ENCODE peak calls at places on chromosome 12, in ten cellular contexts. D, R, K, W, N, O, U, Q, V and Z are unnamed samples.

GRCh38 chr12:123120452-123121166 is 30.3 kb downstream of the PITPNM2 start:
- DNase-seq in D (no peak), R (no peak), K (no peak), W (no peak), N (no peak), O (no peak), U (no peak), Q (no peak), V (no peak), Z (no peak)

GRCh38 chr12:124829008-124829707 is 34.5 kb downstream of the SCARB1 start:
- DNase-seq in D (no peak), R (no peak), K (no peak), W (no peak), N (no peak), O (peak), U (peak), Q (no peak), V (no peak), Z (no peak)

GRCh38 chr12:113306382-113306781 is 28.5 kb downstream of the SLC8B1 start:
- DNase-seq in D (no peak), R (no peak), K (no peak), W (no peak), N (no peak), O (no peak), U (no peak), Q (no peak), V (no peak), Z (no peak)

GRCh38 chr12:127489055-127489454 is 777.9 kb upstream of the TMEM132C start:
- DNase-seq in D (no peak), R (no peak), K (no peak), W (no peak), N (no peak), O (no peak), U (no peak), Q (no peak), V (no peak), Z (no peak)

GRCh38 chr12:81644503-81644902 is 114.6 kb downstream of the PPFIA2 start:
- DNase-seq in D (no peak), R (no peak), K (no peak), W (no peak), N (no peak), O (peak), U (peak), Q (peak), V (no peak), Z (no peak)

GRCh38 chr12:81167694-81168093 is 89.8 kb downstream of the ACSS3 start:
- DNase-seq in D (no peak), R (no peak), K (no peak), W (no peak), N (no peak), O (peak), U (peak), Q (no peak), V (no peak), Z (no peak)

GRCh38 chr12:108972226-108972757 is 48.6 kb downstream of the SVOP start:
- DNase-seq in D (no peak), R (no peak), K (no peak), W (no peak), N (no peak), O (no peak), U (no peak), Q (no peak), V (no peak), Z (no peak)

GRCh38 chr12:54439521-54440255 is 20.6 kb upstream of the ITGA5 start:
- DNase-seq in D (no peak), R (no peak), K (no peak), W (no peak), N (no peak), O (peak), U (peak), Q (peak), V (no peak), Z (no peak)

GRCh38 chr12:106380954-106381353 is 23.4 kb downstream of the POLR3B start:
- DNase-seq in D (no peak), R (no peak), K (no peak), W (no peak), N (no peak), O (no peak), U (no peak), Q (no peak), V (no peak), Z (no peak)

GRCh38 chr12:53062977-53063707 is 13.3 kb downstream of the TNS2 start:
- DNase-seq in D (no peak), R (no peak), K (peak), W (peak), N (no peak), O (no peak), U (peak), Q (no peak), V (no peak), Z (no peak)

GRCh38 chr12:3207858-3208257 is 130.7 kb downstream of the TSPAN9 start:
- DNase-seq in D (no peak), R (no peak), K (no peak), W (no peak), N (no peak), O (no peak), U (no peak), Q (peak), V (no peak), Z (no peak)

GRCh38 chr12:110498984-110499706 is 2.8 kb downstream of the VPS29 start:
- DNase-seq in D (no peak), R (no peak), K (no peak), W (no peak), N (no peak), O (peak), U (peak), Q (no peak), V (no peak), Z (no peak)

GRCh38 chr12:60205500-60205899 is 609.7 kb downstream of the SLC16A7 start:
- DNase-seq in D (no peak), R (no peak), K (no peak), W (no peak), N (no peak), O (peak), U (peak), Q (no peak), V (no peak), Z (no peak)

GRCh38 chr12:43789941-43790340 is 16.2 kb downstream of the TWF1 start:
- DNase-seq in D (no peak), R (no peak), K (no peak), W (no peak), N (no peak), O (no peak), U (peak), Q (no peak), V (no peak), Z (no peak)

GRCh38 chr12:111418594-111418880 is 12.8 kb downstream of the SH2B3 start:
- DNase-seq in D (no peak), R (no peak), K (no peak), W (no peak), N (no peak), O (no peak), U (no peak), Q (no peak), V (no peak), Z (no peak)

GRCh38 chr12:120466560-120467315 is 2.8 kb downstream of the SRSF9 start:
- DNase-seq in D (no peak), R (peak), K (no peak), W (peak), N (peak), O (peak), U (peak), Q (peak), V (no peak), Z (no peak)

GRCh38 chr12:50375802-50376201 is 20.6 kb downstream of the FAM186A start:
- DNase-seq in D (no peak), R (no peak), K (no peak), W (no peak), N (no peak), O (no peak), U (no peak), Q (no peak), V (no peak), Z (no peak)

GRCh38 chr12:22268406-22268805 is 66.1 kb downstream of the ST8SIA1 start:
- DNase-seq in D (no peak), R (no peak), K (no peak), W (no peak), N (no peak), O (no peak), U (no peak), Q (no peak), V (no peak), Z (no peak)

GRCh38 chr12:64968989-64969819 is 144.8 kb downstream of the TBC1D30 start:
- DNase-seq in D (no peak), R (no peak), K (no peak), W (no peak), N (no peak), O (no peak), U (peak), Q (peak), V (no peak), Z (no peak)

GRCh38 chr12:65728348-65728912 is 95.9 kb upstream of the HMGA2 start:
- DNase-seq in D (no peak), R (no peak), K (no peak), W (no peak), N (no peak), O (no peak), U (no peak), Q (no peak), V (no peak), Z (no peak)

GRCh38 chr12:109561711-109562030 is 11.6 kb downstream of the MMAB start:
- DNase-seq in D (no peak), R (no peak), K (no peak), W (no peak), N (no peak), O (no peak), U (no peak), Q (no peak), V (no peak), Z (no peak)

GRCh38 chr12:76329163-76329562 is 19.1 kb downstream of the BBS10 start:
- DNase-seq in D (no peak), R (no peak), K (no peak), W (no peak), N (no peak), O (peak), U (peak), Q (peak), V (no peak), Z (no peak)

GRCh38 chr12:23376238-23376637 is 573.2 kb downstream of the SOX5 start:
- DNase-seq in D (no peak), R (no peak), K (no peak), W (no peak), N (no peak), O (no peak), U (no peak), Q (no peak), V (no peak), Z (no peak)

GRCh38 chr12:64633940-64634337 is 23.6 kb downstream of the RASSF3 start:
- DNase-seq in D (peak), R (no peak), K (no peak), W (peak), N (no peak), O (peak), U (peak), Q (no peak), V (peak), Z (no peak)

GRCh38 chr12:84974177-84974815 is 61.7 kb upstream of the SLC6A15 start:
- DNase-seq in D (no peak), R (no peak), K (no peak), W (no peak), N (no peak), O (no peak), U (no peak), Q (no peak), V (no peak), Z (no peak)

GRCh38 chr12:39065455-39065854 is 160.1 kb upstream of the CPNE8 start:
- DNase-seq in D (no peak), R (no peak), K (no peak), W (no peak), N (no peak), O (no peak), U (no peak), Q (no peak), V (no peak), Z (no peak)

GRCh38 chr12:15520083-15520482 is 197.8 kb downstream of the PTPRO start:
- DNase-seq in D (no peak), R (no peak), K (no peak), W (no peak), N (no peak), O (no peak), U (no peak), Q (no peak), V (no peak), Z (no peak)

GRCh38 chr12:93163260-93164036 is 214.3 kb upstream of the NUDT4 start:
- DNase-seq in D (no peak), R (no peak), K (no peak), W (no peak), N (no peak), O (no peak), U (no peak), Q (no peak), V (no peak), Z (no peak)

GRCh38 chr12:132556801-132557200 is 53.6 kb downstream of the LRCOL1 start:
- DNase-seq in D (no peak), R (no peak), K (no peak), W (no peak), N (no peak), O (no peak), U (no peak), Q (no peak), V (no peak), Z (no peak)

DNA sequence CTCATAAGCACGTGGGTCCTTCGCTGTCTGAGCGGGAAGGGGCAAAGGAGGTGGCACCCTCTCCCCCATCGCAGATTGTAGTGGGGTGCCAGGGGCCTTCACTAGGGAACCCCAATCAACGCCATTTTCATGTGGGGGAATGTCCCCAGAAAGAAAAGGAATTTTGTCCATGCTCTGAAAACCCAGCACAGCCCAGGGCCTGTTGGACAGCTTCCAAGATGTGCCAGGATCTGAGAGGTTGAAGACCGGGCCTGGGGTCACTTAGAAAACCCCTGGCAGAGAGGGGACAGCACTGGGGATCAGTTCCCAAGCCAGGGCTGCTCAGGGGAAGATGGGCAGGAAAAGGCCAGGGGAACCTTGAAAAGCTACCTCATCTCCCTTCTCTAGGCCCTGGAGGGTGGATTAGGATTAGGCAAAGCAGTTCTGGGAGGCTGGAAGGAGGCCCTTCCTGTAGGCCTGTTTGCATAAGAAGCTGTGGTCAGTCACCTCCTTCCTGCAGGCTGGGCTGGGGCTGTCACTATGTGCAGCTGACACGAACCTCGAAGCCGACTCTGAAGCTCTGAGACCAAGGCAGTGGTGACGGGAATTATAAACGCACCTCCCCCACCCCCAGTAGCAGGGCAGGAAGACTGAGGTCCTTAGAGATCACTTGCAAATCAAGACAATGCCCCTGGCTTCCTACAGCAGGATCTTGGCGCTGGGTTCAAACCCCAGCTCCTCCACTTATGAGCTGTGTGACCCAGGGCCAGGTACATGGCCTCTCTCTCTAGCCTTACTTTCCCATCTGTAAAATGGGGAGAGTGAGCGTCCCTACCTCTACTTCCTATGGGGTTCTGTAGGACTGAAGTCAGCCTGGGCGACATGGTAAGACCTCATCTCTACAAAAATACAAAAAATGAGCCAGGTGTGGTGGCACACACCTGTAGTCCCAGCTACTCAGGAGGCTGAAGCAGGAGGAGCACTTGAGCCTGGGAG is 29.0 kb downstream of the TESC start:
- DNase-seq in D (no peak), R (no peak), K (no peak), W (no peak), N (no peak), O (no peak), U (no peak), Q (no peak), V (no peak), Z (peak)
- TF ChIP-seq CTCF in D (no peak), R (no peak), K (no peak), W (no peak), N (no peak), O (no peak), U (no peak), Q (no peak), V (no peak), Z (no peak)

GRCh38 chr12:57240926-57241555 is 9.9 kb downstream of the STAC3 start:
- DNase-seq in D (peak), R (no peak), K (no peak), W (no peak), N (no peak), O (no peak), U (no peak), Q (no peak), V (no peak), Z (no peak)
- TF ChIP-seq CTCF in D (no peak), R (no peak), K (no peak), W (no peak), N (no peak), O (no peak), U (no peak), Q (no peak), V (no peak), Z (no peak)

GRCh38 chr12:45130881-45131281 is 80.0 kb upstream of the DBX2 start:
- DNase-seq in D (peak), R (peak), K (peak), W (peak), N (peak), O (peak), U (peak), Q (peak), V (no peak), Z (no peak)
- TF ChIP-seq CTCF in D (peak), R (peak), K (no peak), W (peak), N (peak), O (peak), U (peak), Q (peak), V (peak), Z (no peak)

GRCh38 chr12:96015672-96016071 is 19.5 kb upstream of the HAL start:
- DNase-seq in D (no peak), R (no peak), K (no peak), W (no peak), N (no peak), O (peak), U (peak), Q (no peak), V (no peak), Z (no peak)
- TF ChIP-seq CTCF in D (no peak), R (peak), K (no peak), W (peak), N (peak), O (peak), U (peak), Q (peak), V (no peak), Z (no peak)

GRCh38 chr12:46383654-46384450 is 11.3 kb upstream of the SLC38A2 start:
- DNase-seq in D (peak), R (peak), K (peak), W (peak), N (no peak), O (peak), U (peak), Q (peak), V (peak), Z (peak)
- TF ChIP-seq CTCF in D (no peak), R (peak), K (no peak), W (no peak), N (no peak), O (no peak), U (no peak), Q (no peak), V (no peak), Z (no peak)

DNA sequence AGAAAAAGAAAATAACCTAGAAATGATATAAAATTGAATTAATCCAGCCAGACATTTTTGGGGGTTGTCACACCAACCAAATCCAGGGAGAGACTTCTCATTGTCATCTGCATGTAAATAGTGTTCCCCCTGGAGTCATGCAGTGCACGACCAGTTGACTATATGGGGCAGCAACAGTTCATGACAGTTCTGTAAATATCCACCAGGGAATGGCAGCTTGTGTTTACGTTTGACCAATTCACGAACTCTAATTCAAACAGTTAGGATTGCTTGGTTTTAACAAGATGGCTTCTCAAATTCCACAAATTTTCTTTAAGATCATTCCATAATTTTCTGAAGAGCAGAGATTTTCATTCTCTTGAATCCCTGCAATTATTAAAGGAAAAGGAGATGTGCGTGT is 43.4 kb upstream of the DUSP6 start:
- DNase-seq in D (no peak), R (no peak), K (no peak), W (no peak), N (no peak), O (no peak), U (no peak), Q (no peak), V (no peak), Z (no peak)
- TF ChIP-seq CTCF in D (no peak), R (no peak), K (no peak), W (no peak), N (no peak), O (no peak), U (no peak), Q (no peak), V (no peak), Z (no peak)

GRCh38 chr12:51846911-51847829 is 1.3 kb downstream of the FIGNL2 start:
- DNase-seq in D (no peak), R (peak), K (no peak), W (no peak), N (peak), O (no peak), U (peak), Q (no peak), V (no peak), Z (no peak)
- TF ChIP-seq CTCF in D (no peak), R (no peak), K (no peak), W (no peak), N (peak), O (no peak), U (no peak), Q (no peak), V (no peak), Z (no peak)

GRCh38 chr12:46109343-46110219 is 119.2 kb upstream of the SCAF11 start:
- DNase-seq in D (no peak), R (no peak), K (no peak), W (no peak), N (no peak), O (no peak), U (no peak), Q (no peak), V (no peak), Z (no peak)

GRCh38 chr12:46112364-46112763 is 122.0 kb upstream of the SCAF11 start:
- DNase-seq in D (no peak), R (no peak), K (no peak), W (no peak), N (no peak), O (no peak), U (no peak), Q (no peak), V (no peak), Z (no peak)

GRCh38 chr12:46110220-46110700 is 119.9 kb upstream of the SCAF11 start:
- DNase-seq in D (no peak), R (no peak), K (no peak), W (no peak), N (no peak), O (no peak), U (no peak), Q (no peak), V (no peak), Z (no peak)

GRCh38 chr12:46111727-46112126 is 121.4 kb upstream of the SCAF11 start:
- DNase-seq in D (no peak), R (no peak), K (no peak), W (no peak), N (no peak), O (no peak), U (no peak), Q (no peak), V (no peak), Z (no peak)

DNA sequence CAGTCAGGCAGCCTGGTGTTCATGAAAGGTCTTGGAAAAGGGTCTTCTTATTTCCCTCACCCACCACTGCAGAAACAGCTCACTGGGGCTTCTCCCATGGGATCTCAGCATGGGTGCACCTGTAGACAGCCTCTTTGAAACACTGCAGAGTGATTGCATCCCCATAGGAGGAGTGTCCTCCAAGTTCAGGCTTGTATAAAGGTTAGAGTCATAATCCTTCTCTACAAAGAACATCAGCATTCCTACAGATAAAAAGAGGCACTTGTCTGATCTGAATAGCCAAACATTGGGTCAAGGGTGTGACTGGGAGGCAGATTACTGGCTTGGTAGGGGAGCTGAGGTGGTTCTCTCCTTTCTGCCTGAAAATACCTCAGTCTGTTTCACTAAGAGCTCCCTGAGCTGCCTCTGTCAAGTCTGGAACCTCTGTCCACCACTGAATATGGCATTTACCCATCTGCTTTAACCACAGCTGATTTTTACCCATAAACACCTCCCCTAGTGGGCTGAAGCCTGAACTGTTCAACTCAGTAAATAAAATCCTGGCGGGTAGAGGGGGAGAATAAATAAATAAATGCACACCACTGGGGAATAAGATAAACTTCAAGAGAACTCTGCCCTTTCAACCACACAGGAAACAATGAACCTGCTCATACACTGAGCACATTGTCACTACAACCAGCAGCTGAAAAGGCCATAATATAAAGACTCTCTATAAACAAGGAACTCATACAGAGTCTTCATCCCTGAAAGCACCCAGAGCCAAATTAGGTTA is 120.7 kb upstream of the SCAF11 start:
- DNase-seq in D (no peak), R (no peak), K (no peak), W (no peak), N (no peak), O (peak), U (no peak), Q (no peak), V (no peak), Z (no peak)
- TF ChIP-seq CTCF in D (no peak), R (peak), K (no peak), W (no peak), N (peak), O (peak), U (no peak), Q (no peak), V (no peak), Z (no peak)